ENCODE peak calls at places on chromosomes 2 and 18, in four cellular contexts. D, C, K and I are unnamed samples.

GRCh38 chr2:237672731-237673129 is 45.3 kb downstream of the LRRFIP1 start:
- DNase-seq in D (no peak), C (no peak), K (no peak), I (no peak)

GRCh38 chr2:226308981-226309380 is 490.6 kb downstream of the IRS1 start:
- DNase-seq in D (peak), C (no peak), K (no peak), I (no peak)

GRCh38 chr2:124027182-124027581 is 2.1 kb downstream of the CNTNAP5 start:
- DNase-seq in D (peak), C (peak), K (no peak), I (peak)

GRCh38 chr18:10023853-10024638 is 110.2 kb downstream of the VAPA start:
- DNase-seq in D (no peak), C (no peak), K (no peak), I (no peak)

GRCh38 chr2:114550895-114551793 is 108.7 kb downstream of the DPP10 start:
- DNase-seq in D (peak), C (peak), K (peak), I (peak)

GRCh38 chr2:100272848-100273329 is 49.4 kb downstream of the LONRF2 start:
- DNase-seq in D (peak), C (no peak), K (no peak), I (no peak)

GRCh38 chr2:45435316-45435715 is 175.8 kb downstream of the SRBD1 start:
- DNase-seq in D (peak), C (no peak), K (no peak), I (no peak)

GRCh38 chr18:8124232-8125146 is 484.7 kb upstream of the RAB12 start:
- DNase-seq in D (no peak), C (no peak), K (no peak), I (no peak)

GRCh38 chr2:216698895-216699294 is 3.5 kb upstream of the IGFBP5 start:
- DNase-seq in D (peak), C (no peak), K (no peak), I (peak)

GRCh38 chr18:44773640-44774155 is 93.0 kb downstream of the SETBP1 start:
- DNase-seq in D (no peak), C (no peak), K (no peak), I (no peak)

GRCh38 chr2:60867848-60868247 is 13.5 kb upstream of the REL start:
- DNase-seq in D (no peak), C (no peak), K (no peak), I (no peak)

GRCh38 chr18:55239764-55240163 is 280.5 kb upstream of the CCDC68 start:
- DNase-seq in D (no peak), C (no peak), K (no peak), I (no peak)

GRCh38 chr2:61151434-61151833 is 10.6 kb upstream of the C2orf74 start:
- DNase-seq in D (peak), C (no peak), K (no peak), I (peak)

GRCh38 chr2:196247979-196248286 is 76.6 kb upstream of the STK17B start:
- DNase-seq in D (no peak), C (no peak), K (no peak), I (no peak)

GRCh38 chr2:237876056-237876439 is 16.6 kb downstream of the RAMP1 start:
- DNase-seq in D (no peak), C (no peak), K (no peak), I (no peak)

GRCh38 chr2:188119112-188119838 is 172.4 kb upstream of the GULP1 start:
- DNase-seq in D (no peak), C (no peak), K (no peak), I (no peak)

GRCh38 chr2:109481196-109481555 is 132.6 kb downstream of the SEPTIN10 start:
- DNase-seq in D (no peak), C (no peak), K (no peak), I (no peak)

GRCh38 chr2:26292646-26293045 is 47.9 kb downstream of the HADHB start:
- DNase-seq in D (peak), C (no peak), K (no peak), I (no peak)

GRCh38 chr18:67483237-67483636 is 33.3 kb downstream of the DSEL start:
- DNase-seq in D (no peak), C (no peak), K (no peak), I (no peak)
- H4K5ac ChIP-seq in D (no peak), C (no peak), K (no peak), I (no peak)

DNA sequence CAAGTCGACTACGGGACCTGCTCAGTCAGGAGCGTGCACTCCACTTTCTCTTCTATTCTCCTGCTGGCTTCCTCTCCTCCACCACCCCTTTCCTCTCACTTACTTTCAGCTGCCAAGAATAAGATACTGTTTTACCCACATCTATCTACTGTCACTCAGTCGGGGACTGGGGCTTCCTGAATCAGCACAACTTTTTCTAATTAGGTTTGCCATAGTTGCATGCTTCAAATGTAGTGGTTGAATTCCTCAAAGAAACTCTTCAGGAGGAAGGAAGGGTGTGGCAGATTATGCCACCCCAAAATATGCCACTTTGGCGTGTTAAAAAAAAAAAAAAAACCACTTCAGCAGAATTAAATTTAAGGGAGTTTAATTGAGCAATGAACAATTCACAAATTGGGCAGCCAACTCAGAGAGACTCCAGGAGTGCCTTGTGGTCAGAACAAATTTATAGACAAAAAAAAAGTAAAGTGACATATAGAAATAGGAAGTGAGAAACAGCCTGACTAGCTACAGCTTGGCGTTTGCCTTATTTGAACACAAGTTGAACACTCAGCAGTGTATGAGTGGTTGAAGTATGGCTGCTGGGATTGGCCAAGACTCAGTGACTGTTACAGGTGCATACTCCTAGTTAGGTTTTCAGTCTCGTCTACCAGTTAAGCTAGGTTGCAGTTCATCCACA is 32.5 kb upstream of the RMDN2 start:
- DNase-seq in D (no peak), C (no peak), K (no peak), I (no peak)
- H3K4me2 ChIP-seq in D (no peak), C (no peak), K (no peak), I (no peak)

DNA sequence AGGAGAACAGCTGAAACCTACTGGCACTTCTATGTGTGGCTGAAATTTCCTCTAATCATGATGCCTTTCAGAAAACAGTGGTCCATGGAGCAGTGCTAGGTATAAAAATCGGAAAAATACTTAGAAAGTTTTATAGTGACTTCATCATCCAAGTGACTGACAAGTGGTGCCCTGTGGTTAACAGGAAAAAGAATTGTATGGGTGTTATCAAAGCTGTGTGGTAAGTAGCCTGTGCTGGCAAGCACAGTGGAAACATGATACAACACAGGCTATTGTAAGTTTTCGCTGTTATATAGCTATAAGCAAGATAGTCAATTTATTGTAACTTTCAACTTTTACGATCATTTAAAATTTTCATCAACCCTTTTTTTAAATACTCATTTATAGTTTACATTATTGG is 1599.7 kb upstream of the ZEB2 start:
- DNase-seq in D (no peak), C (no peak), K (no peak), I (no peak)
- H4K5ac ChIP-seq in D (no peak), C (no peak), K (no peak), I (no peak)

GRCh38 chr2:39737661-39738060 is 41.4 kb downstream of the THUMPD2 start:
- DNase-seq in D (peak), C (peak), K (peak), I (peak)
- H3K4me2 ChIP-seq in D (peak), C (no peak), K (peak), I (no peak)

DNA sequence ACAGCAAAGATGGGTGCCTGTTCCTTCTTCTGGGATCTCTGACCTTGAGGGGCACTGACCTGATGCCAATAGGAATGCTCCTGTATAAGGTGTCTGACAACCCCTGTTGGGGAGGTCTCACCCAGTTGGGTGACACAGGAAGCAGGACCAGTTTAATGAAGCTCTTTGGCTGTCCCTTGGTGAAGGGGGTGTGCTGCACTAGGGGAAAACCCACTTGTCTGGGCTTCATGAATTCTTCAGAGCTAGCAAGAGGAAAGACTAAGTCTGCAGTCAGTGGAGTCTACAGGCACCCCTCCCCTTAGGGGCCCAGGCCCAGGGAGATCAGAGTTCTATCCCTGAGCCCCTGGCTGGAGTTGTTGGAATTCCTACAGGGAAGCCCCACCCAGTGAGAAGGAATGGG is 550.8 kb upstream of the CHAC2 start:
- DNase-seq in D (no peak), C (no peak), K (no peak), I (no peak)
- H4K5ac ChIP-seq in D (no peak), C (no peak), K (no peak), I (no peak)

GRCh38 chr2:95359501-95359930 is 43.0 kb upstream of the FAHD2A start:
- DNase-seq in D (no peak), C (peak), K (no peak), I (no peak)
- H3K4me2 ChIP-seq in D (no peak), C (no peak), K (no peak), I (no peak)

DNA sequence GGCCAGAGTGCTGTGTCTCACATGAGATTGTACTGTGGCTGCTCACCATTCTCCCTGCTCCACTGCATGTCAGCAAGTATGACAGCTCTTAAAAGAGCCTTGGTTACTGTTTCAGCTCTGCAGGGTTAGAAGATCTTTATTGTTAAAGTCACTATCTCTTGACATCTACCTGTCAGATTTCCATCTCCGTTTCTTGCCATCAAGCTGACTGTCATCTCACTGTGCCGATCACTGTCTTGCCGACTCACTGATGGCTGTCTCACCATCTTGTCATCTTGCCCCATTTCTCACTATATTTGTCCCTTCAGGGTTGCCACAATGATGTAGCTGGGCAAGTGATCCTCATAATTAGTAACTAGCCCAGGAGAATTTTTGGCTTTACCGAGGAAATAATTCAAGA is 800.9 kb upstream of the CDH7 start:
- DNase-seq in D (no peak), C (no peak), K (no peak), I (no peak)
- H4K5ac ChIP-seq in D (no peak), C (no peak), K (no peak), I (no peak)

GRCh38 chr18:6362559-6363129 is 52.1 kb downstream of the L3MBTL4 start:
- DNase-seq in D (no peak), C (no peak), K (no peak), I (no peak)
- H3K4me2 ChIP-seq in D (no peak), C (no peak), K (no peak), I (no peak)

GRCh38 chr2:134154269-134154668 is 99.6 kb upstream of the MGAT5 start:
- DNase-seq in D (no peak), C (no peak), K (no peak), I (no peak)
- H4K5ac ChIP-seq in D (no peak), C (no peak), K (no peak), I (no peak)

GRCh38 chr2:20579866-20580265 is 71.0 kb downstream of the HS1BP3 start:
- DNase-seq in D (no peak), C (no peak), K (no peak), I (no peak)

GRCh38 chr2:20577495-20578235 is 73.2 kb downstream of the HS1BP3 start:
- DNase-seq in D (peak), C (no peak), K (no peak), I (no peak)

GRCh38 chr2:20578266-20578894 is 72.5 kb downstream of the HS1BP3 start:
- DNase-seq in D (no peak), C (no peak), K (no peak), I (no peak)

GRCh38 chr2:20580690-20581437 is 70.0 kb downstream of the HS1BP3 start:
- DNase-seq in D (peak), C (no peak), K (no peak), I (no peak)

GRCh38 chr2:20578895-20579825 is 71.7 kb downstream of the HS1BP3 start:
- DNase-seq in D (peak), C (peak), K (peak), I (peak)
- H3K4me2 ChIP-seq in D (no peak), C (no peak), K (no peak), I (no peak)